ENCODE peak calls at places on chromosomes 16 and 17, in eight cellular contexts. H is GM13976; K is fibroblast of pulmonary artery; M is ureter; I is transverse colon; C is AG09309; P is naive thymus-derived CD8-positive, alpha-beta T cell; V is NCI-H1417. J is an unnamed sample.

GRCh38 chr17:4485676-4486646 is 12.7 kb upstream of the SPNS2 start:
- DNase-seq in M (no peak), H (no peak), P (peak), I (no peak), C (no peak), K (no peak), V (no peak), J (no peak)

GRCh38 chr16:3787924-3788661 is 70.8 kb upstream of the TRAP1 start:
- DNase-seq in P (no peak), M (no peak), V (no peak), I (no peak), H (peak), C (no peak), K (no peak), J (no peak)

GRCh38 chr16:65758620-65759019 is 607.9 kb upstream of the CDH5 start:
- DNase-seq in K (no peak), C (no peak), M (no peak), V (no peak), I (no peak), P (no peak), H (no peak), J (no peak)

GRCh38 chr17:49521521-49522185 is 26.6 kb downstream of the NGFR start:
- DNase-seq in V (no peak), K (no peak), C (no peak), I (no peak), H (no peak), M (peak), P (no peak), J (no peak)

GRCh38 chr17:2259769-2260536 is 43.6 kb downstream of the SMG6 start:
- DNase-seq in P (no peak), M (no peak), V (no peak), K (peak), I (peak), H (peak), C (no peak), J (no peak)

GRCh38 chr16:50534091-50534490 is 14.1 kb upstream of the NKD1 start:
- DNase-seq in C (no peak), P (no peak), I (no peak), H (no peak), M (no peak), V (no peak), K (no peak), J (no peak)

GRCh38 chr16:31674686-31675085 is 147.0 kb downstream of the AHSP start:
- DNase-seq in H (no peak), C (no peak), I (no peak), P (no peak), V (no peak), K (no peak), M (no peak), J (no peak)

GRCh38 chr16:86869288-86870022 is 291.1 kb downstream of the FOXL1 start:
- DNase-seq in M (no peak), I (no peak), H (no peak), C (no peak), V (peak), K (no peak), P (no peak), J (no peak)

GRCh38 chr17:79997004-79997673 is 38.5 kb downstream of the TBC1D16 start:
- DNase-seq in I (no peak), H (no peak), V (no peak), C (no peak), P (peak), M (no peak), K (no peak), J (no peak)

GRCh38 chr16:74558873-74559272 is 48.0 kb downstream of the GLG1 start:
- DNase-seq in H (no peak), V (no peak), M (no peak), K (no peak), P (no peak), I (no peak), C (no peak), J (no peak)

GRCh38 chr17:36931697-36932382 is 5.4 kb upstream of the LHX1 start:
- DNase-seq in V (no peak), H (no peak), C (no peak), P (no peak), M (no peak), K (no peak), I (no peak), J (no peak)

GRCh38 chr17:59791603-59792457 is 84.4 kb downstream of the VMP1 start:
- DNase-seq in V (no peak), P (no peak), M (no peak), C (no peak), H (no peak), I (no peak), K (peak), J (no peak)

GRCh38 chr17:34980681-34981537 is 597 bp downstream of the LIG3 start:
- DNase-seq in P (peak), C (peak), V (peak), M (peak), I (peak), K (peak), H (peak), J (no peak)

GRCh38 chr16:10205688-10206087 is 23.5 kb upstream of the GRIN2A start:
- DNase-seq in P (no peak), H (no peak), C (no peak), V (no peak), I (no peak), M (no peak), K (no peak), J (no peak)

GRCh38 chr17:43634681-43635125 is 27.0 kb downstream of the MEOX1 start:
- DNase-seq in V (no peak), K (peak), C (no peak), I (no peak), M (no peak), H (no peak), P (no peak), J (no peak)

GRCh38 chr17:50278526-50279180 is 4.4 kb downstream of the TMEM92 start:
- DNase-seq in K (no peak), C (no peak), H (no peak), P (no peak), M (no peak), I (no peak), V (no peak), J (no peak)

GRCh38 chr17:38667099-38667786 is 7.5 kb downstream of the EPOP start:
- DNase-seq in M (peak), H (peak), V (peak), K (peak), P (peak), I (peak), C (peak), J (peak)

GRCh38 chr17:74963656-74964055 is 8.9 kb downstream of the HID1 start:
- DNase-seq in I (no peak), C (no peak), M (no peak), H (no peak), K (no peak), V (no peak), P (no peak), J (no peak)